ENCODE peak calls at places on chromosomes 2 and 18, in eight cellular contexts. A is type B pancreatic cell, M is spleen, D is fibroblast of lung, S is sciatic nerve, U is NCI-H2171 treated with DMSO at 0.1 percent for 48 hours, V is AG09309, Q is GM12891. P is an unnamed sample.

GRCh38 chr2:172429351-172429968 is 2.1 kb downstream of the ITGA6 start:
- DNase-seq in A (no peak), M (no peak), D (peak; percentile 42), S (no peak), U (no peak), V (no peak), Q (no peak), P (no peak)

GRCh38 chr2:14427982-14428567 is 204.4 kb upstream of the LRATD1 start:
- DNase-seq in A (no peak), M (no peak), D (peak; percentile 83), S (no peak), U (no peak), V (peak; percentile 20), Q (no peak), P (no peak)

GRCh38 chr2:168008796-168009195 is 238.6 kb downstream of the STK39 start:
- DNase-seq in A (no peak), M (no peak), D (no peak), S (no peak), U (no peak), V (no peak), Q (no peak), P (no peak)

GRCh38 chr18:27143580-27144287 is 41.4 kb downstream of the CHST9 start:
- DNase-seq in A (no peak), M (no peak), D (no peak), S (no peak), U (no peak), V (no peak), Q (no peak), P (no peak)

GRCh38 chr18:63575680-63576079 is 11.5 kb upstream of the SERPINB13 start:
- DNase-seq in A (no peak), M (no peak), D (no peak), S (no peak), U (no peak), V (no peak), Q (no peak), P (no peak)

GRCh38 chr2:151269798-151270568 is 8.3 kb upstream of the RBM43 start:
- DNase-seq in A (no peak), M (no peak), D (no peak), S (no peak), U (no peak), V (no peak), Q (no peak), P (no peak)

GRCh38 chr18:79985172-79985571 is 3.2 kb downstream of the TXNL4A start:
- DNase-seq in A (no peak), M (no peak), D (no peak), S (no peak), U (no peak), V (no peak), Q (no peak), P (no peak)

GRCh38 chr2:74070991-74071390 is 76.7 kb downstream of the BOLA3 start:
- DNase-seq in A (no peak), M (no peak), D (no peak), S (no peak), U (no peak), V (no peak), Q (no peak), P (no peak)

GRCh38 chr2:207091175-207091574 is 74.6 kb downstream of the KLF7 start:
- DNase-seq in A (no peak), M (no peak), D (no peak), S (no peak), U (no peak), V (no peak), Q (no peak), P (no peak)

GRCh38 chr2:14756981-14757657 is 124.6 kb downstream of the LRATD1 start:
- DNase-seq in A (no peak), M (no peak), D (peak; percentile 85), S (no peak), U (no peak), V (peak; percentile 59), Q (no peak), P (peak; percentile 85)

GRCh38 chr2:46439582-46439981 is 39.8 kb upstream of the TMEM247 start:
- DNase-seq in A (no peak), M (no peak), D (no peak), S (no peak), U (no peak), V (no peak), Q (no peak), P (no peak)

GRCh38 chr2:159228006-159228655 is 58.4 kb downstream of the WDSUB1 start:
- DNase-seq in A (no peak), M (no peak), D (no peak), S (no peak), U (peak; percentile 5), V (peak; percentile 60), Q (no peak), P (no peak)

GRCh38 chr18:48680871-48681270 is 142.0 kb downstream of the CTIF start:
- DNase-seq in A (no peak), M (peak; percentile 75), D (no peak), S (peak; percentile 85), U (no peak), V (no peak), Q (no peak), P (no peak)

GRCh38 chr2:29755829-29756228 is 165.6 kb downstream of the ALK start:
- DNase-seq in A (no peak), M (no peak), D (no peak), S (no peak), U (no peak), V (no peak), Q (no peak), P (no peak)

GRCh38 chr2:58649746-58650145 is 408.6 kb upstream of the FANCL start:
- DNase-seq in A (no peak), M (no peak), D (no peak), S (no peak), U (no peak), V (no peak), Q (no peak), P (no peak)

GRCh38 chr2:231489990-231490389 is 25.7 kb upstream of the NCL start:
- DNase-seq in A (no peak), M (no peak), D (no peak), S (no peak), U (no peak), V (no peak), Q (no peak), P (no peak)

GRCh38 chr2:71831208-71831577 is 316.5 kb downstream of the CYP26B1 start:
- DNase-seq in A (no peak), M (no peak), D (peak; percentile 58), S (no peak), U (no peak), V (peak; percentile 89), Q (no peak), P (no peak)

GRCh38 chr2:239275037-239275685 is 125.7 kb downstream of the HDAC4 start:
- DNase-seq in A (peak; percentile 66), M (peak; percentile 93), D (peak; percentile 98), S (peak; percentile 88), U (no peak), V (peak; percentile 97), Q (no peak), P (peak; percentile 88)

GRCh38 chr2:96962567-96963203 is 23.7 kb downstream of the FAM178B start:
- DNase-seq in A (no peak), M (peak; percentile 67), D (no peak), S (peak; percentile 33), U (no peak), V (no peak), Q (no peak), P (no peak)

GRCh38 chr2:144596074-144596871 is 76.4 kb upstream of the ZEB2 start:
- DNase-seq in A (no peak), M (no peak), D (peak; percentile 81), S (no peak), U (no peak), V (no peak), Q (no peak), P (no peak)

GRCh38 chr2:9050122-9050809 is 46.8 kb upstream of the MBOAT2 start:
- DNase-seq in A (no peak), M (no peak), D (no peak), S (no peak), U (no peak), V (no peak), Q (no peak), P (no peak)

GRCh38 chr18:56003651-56004050 is 415.7 kb upstream of the TCF4 start:
- DNase-seq in A (no peak), M (no peak), D (no peak), S (no peak), U (no peak), V (no peak), Q (no peak), P (no peak)

GRCh38 chr2:229378386-229378785 is 107.3 kb upstream of the PID1 start:
- DNase-seq in A (no peak), M (no peak), D (no peak), S (no peak), U (no peak), V (no peak), Q (no peak), P (no peak)

GRCh38 chr2:137168564-137168963 is 403.2 kb downstream of the THSD7B start:
- DNase-seq in A (no peak), M (no peak), D (peak; percentile 16), S (no peak), U (no peak), V (peak; percentile 21), Q (no peak), P (no peak)

GRCh38 chr18:42155024-42155423 is 200.0 kb downstream of the PIK3C3 start:
- DNase-seq in A (no peak), M (no peak), D (no peak), S (no peak), U (peak; percentile 75), V (no peak), Q (no peak), P (no peak)

GRCh38 chr2:207768168-207768890 is 1.4 kb downstream of the FZD5 start:
- DNase-seq in A (peak; percentile 71), M (peak; percentile 86), D (peak; percentile 34), S (peak; percentile 67), U (peak; percentile 18), V (no peak), Q (no peak), P (peak; percentile 70)

GRCh38 chr2:204251118-204251757 is 294.0 kb upstream of the PARD3B start:
- DNase-seq in A (no peak), M (no peak), D (no peak), S (no peak), U (no peak), V (no peak), Q (no peak), P (no peak)

GRCh38 chr2:230413465-230413864 is 2.5 kb upstream of the SP100 start:
- DNase-seq in A (no peak), M (no peak), D (no peak), S (no peak), U (no peak), V (no peak), Q (no peak), P (no peak)

GRCh38 chr2:148020036-148020357 is 540 bp downstream of the ORC4 start:
- DNase-seq in A (no peak), M (no peak), D (no peak), S (no peak), U (no peak), V (no peak), Q (no peak), P (no peak)

GRCh38 chr2:197846789-197847188 is 42.4 kb downstream of the PLCL1 start:
- DNase-seq in A (no peak), M (no peak), D (peak; percentile 51), S (no peak), U (no peak), V (no peak), Q (no peak), P (no peak)

GRCh38 chr2:195498176-195498575 is 158.8 kb upstream of the SLC39A10 start:
- DNase-seq in A (no peak), M (no peak), D (peak; percentile 60), S (no peak), U (no peak), V (no peak), Q (no peak), P (no peak)

GRCh38 chr2:181036848-181037603 is 56.6 kb downstream of the UBE2E3 start:
- DNase-seq in A (no peak), M (no peak), D (peak; percentile 64), S (no peak), U (no peak), V (peak; percentile 35), Q (no peak), P (no peak)